ENCODE peak calls at places on chromosomes 13 and 19, in ten cellular contexts. E, G, S, T, L, Z, W, P, X and F are unnamed samples.

GRCh38 chr19:54341295-54341694 is 2.3 kb upstream of the LILRA4 start:
- DNase-seq in G (no peak), E (no peak), L (no peak), S (no peak), W (no peak), T (no peak), Z (no peak), X (no peak), P (no peak), F (no peak)

GRCh38 chr13:44311011-44311481 is 62.6 kb upstream of the SERP2 start:
- DNase-seq in X (no peak), P (no peak), W (no peak), Z (no peak), G (no peak), T (no peak), L (no peak), S (no peak), E (no peak), F (no peak)

GRCh38 chr19:37691881-37692504 is 27.6 kb downstream of the ZNF607 start:
- DNase-seq in G (peak), W (peak), X (peak), P (peak), E (no peak), S (peak), T (peak), L (peak), Z (peak), F (peak)

GRCh38 chr13:99285432-99286182 is 21.6 kb downstream of the GPR183 start:
- DNase-seq in L (no peak), W (no peak), X (no peak), E (no peak), S (no peak), Z (peak), T (no peak), P (no peak), G (no peak), F (peak)

GRCh38 chr13:32840840-32841713 is 175.1 kb upstream of the KL start:
- DNase-seq in P (no peak), W (no peak), X (no peak), L (no peak), G (no peak), T (no peak), Z (peak), E (no peak), S (no peak), F (no peak)

GRCh38 chr19:49949735-49950589 is 11.0 kb downstream of the SIGLEC11 start:
- DNase-seq in G (no peak), E (no peak), T (no peak), L (peak), X (no peak), W (no peak), P (no peak), S (no peak), Z (no peak), F (no peak)

GRCh38 chr13:98368019-98368418 is 190.9 kb upstream of the RNF113B start:
- DNase-seq in Z (no peak), E (no peak), L (no peak), X (no peak), W (no peak), G (no peak), S (no peak), T (no peak), P (no peak), F (no peak)

GRCh38 chr13:65330691-65331090 is 1899.4 kb downstream of the PCDH9 start:
- DNase-seq in W (no peak), T (no peak), L (no peak), P (no peak), S (no peak), X (no peak), E (no peak), G (no peak), Z (no peak), F (no peak)

GRCh38 chr19:35623327-35624010 is 5.4 kb upstream of the RBM42 start:
- DNase-seq in E (no peak), S (no peak), X (no peak), P (no peak), W (no peak), G (no peak), T (no peak), Z (no peak), L (no peak), F (no peak)

GRCh38 chr13:90445179-90445578 is 902.3 kb upstream of the MIR17HG start:
- DNase-seq in G (no peak), P (no peak), E (no peak), X (no peak), Z (no peak), W (no peak), L (peak), S (no peak), T (no peak), F (no peak)